ENCODE peak calls at places on chromosomes 12 and 14, in four cellular contexts. O is HepG2, B is K562, T is GM12878. H is an unnamed sample.

GRCh38 chr14:99809376-99809775 is 16.2 kb downstream of the EML1 start:
- DNase-seq in O (no peak), B (no peak), T (no peak), H (no peak)

GRCh38 chr14:61221906-61222305 is 59.2 kb downstream of the TMEM30B start:
- DNase-seq in B (no peak), O (no peak), T (no peak), H (no peak)

GRCh38 chr12:75526655-75527511 is 15.5 kb upstream of the KRR1 start:
- DNase-seq in T (peak; percentile 54), O (peak; percentile 45), B (peak; percentile 30), H (peak; percentile 13)

GRCh38 chr12:106976013-106976658 is 10.8 kb downstream of the MTERF2 start:
- DNase-seq in T (no peak), O (peak; percentile 83), B (no peak), H (no peak)

GRCh38 chr12:87120440-87120839 is 864.2 kb upstream of the MGAT4C start:
- DNase-seq in O (peak; percentile 0), B (no peak), T (no peak), H (no peak)

GRCh38 chr14:106845286-106846087 is 1319.1 kb downstream of the TMEM121 start:
- DNase-seq in T (peak; percentile 73), B (no peak), O (peak; percentile 97), H (no peak)

GRCh38 chr12:124278389-124279101 is 16.3 kb upstream of the RFLNA start:
- DNase-seq in B (no peak), O (peak; percentile 91), T (no peak), H (no peak)

GRCh38 chr12:28132398-28132797 is 57.9 kb upstream of the CCDC91 start:
- DNase-seq in B (no peak), T (no peak), O (no peak), H (no peak)

GRCh38 chr14:51682411-51682810 is 30.7 kb downstream of the FRMD6 start:
- DNase-seq in B (no peak), O (no peak), T (no peak), H (no peak)

GRCh38 chr14:81353691-81354323 is 46.3 kb downstream of the STON2 start:
- DNase-seq in T (no peak), O (no peak), B (no peak), H (no peak)

GRCh38 chr12:3999904-4000303 is 126.7 kb upstream of the PARP11 start:
- DNase-seq in O (no peak), T (no peak), B (no peak), H (no peak)
- TF ChIP-seq CBFB in O (no peak), T (no peak), B (no peak), H (no peak)

GRCh38 chr12:104844123-104844522 is 114.0 kb downstream of the SLC41A2 start:
- DNase-seq in B (no peak), O (no peak), T (no peak), H (no peak)
- TF ChIP-seq CBFB in B (no peak), O (no peak), T (no peak), H (no peak)

GRCh38 chr12:105920161-105920684 is 218.5 kb downstream of the NUAK1 start:
- DNase-seq in T (no peak), B (no peak), O (no peak), H (no peak)

GRCh38 chr12:105922670-105923102 is 216.1 kb downstream of the NUAK1 start:
- DNase-seq in O (no peak), T (no peak), B (no peak), H (no peak)

GRCh38 chr12:105924526-105925208 is 214.1 kb downstream of the NUAK1 start:
- DNase-seq in B (no peak), T (no peak), O (no peak), H (no peak)

GRCh38 chr12:105921055-105921454 is 217.7 kb downstream of the NUAK1 start:
- DNase-seq in T (no peak), O (no peak), B (no peak), H (no peak)

GRCh38 chr12:105921872-105922669 is 216.7 kb downstream of the NUAK1 start:
- DNase-seq in B (no peak), O (no peak), T (no peak), H (no peak)
- TF ChIP-seq CBFB in B (no peak), O (no peak), T (no peak), H (no peak)

GRCh38 chr12:97541366-97541765 is 78.8 kb downstream of the RMST start:
- DNase-seq in O (no peak), T (no peak), B (no peak), H (no peak)
- TF ChIP-seq CBFB in O (no peak), T (no peak), B (no peak), H (no peak)

DNA sequence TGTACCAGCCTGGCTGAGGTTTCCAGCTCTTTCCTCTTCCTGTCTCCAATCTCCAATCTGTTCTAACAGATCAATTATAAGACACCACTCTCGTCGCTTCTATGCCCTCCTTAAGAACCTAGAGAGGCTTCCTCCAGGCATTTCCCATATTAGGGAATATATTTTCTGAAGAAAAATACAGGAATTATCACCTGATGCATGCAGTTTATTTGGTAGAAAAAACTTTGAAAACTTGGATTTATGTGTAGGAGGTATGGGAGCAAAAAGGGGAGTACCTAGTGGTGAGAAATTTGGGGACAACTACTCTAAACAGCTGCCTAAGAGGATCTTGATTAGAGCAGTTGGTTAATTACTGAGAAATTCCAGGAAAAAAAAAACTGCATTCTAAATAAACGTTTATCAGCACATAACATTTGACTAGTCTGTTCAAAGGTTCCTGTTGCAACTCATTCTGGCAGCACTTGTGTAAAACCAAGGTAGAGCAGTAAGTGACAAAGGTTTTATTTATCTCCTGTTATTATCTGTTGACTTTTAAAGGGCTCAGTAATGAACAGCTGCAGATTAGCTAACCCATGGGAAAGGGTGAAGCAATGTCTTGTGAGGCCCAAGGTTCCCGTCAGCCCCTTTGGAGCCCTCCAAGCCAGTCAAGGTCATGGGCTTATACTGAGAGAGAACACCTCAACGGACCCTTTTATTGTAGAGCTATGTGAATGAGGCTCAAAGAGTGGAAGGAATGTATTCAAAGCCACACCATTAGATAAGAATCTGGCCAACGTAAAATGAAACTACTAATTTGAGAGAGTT is 36.4 kb upstream of the NR1H4 start:
- DNase-seq in O (peak; percentile 97), T (no peak), B (no peak), H (no peak)
- TF ChIP-seq CBFB in O (peak; percentile 90), T (no peak), B (no peak), H (no peak)

GRCh38 chr12:127742231-127742630 is 524.7 kb upstream of the TMEM132C start:
- DNase-seq in B (no peak), O (no peak), T (no peak), H (no peak)
- TF ChIP-seq CBFB in B (no peak), O (no peak), T (no peak), H (no peak)

DNA sequence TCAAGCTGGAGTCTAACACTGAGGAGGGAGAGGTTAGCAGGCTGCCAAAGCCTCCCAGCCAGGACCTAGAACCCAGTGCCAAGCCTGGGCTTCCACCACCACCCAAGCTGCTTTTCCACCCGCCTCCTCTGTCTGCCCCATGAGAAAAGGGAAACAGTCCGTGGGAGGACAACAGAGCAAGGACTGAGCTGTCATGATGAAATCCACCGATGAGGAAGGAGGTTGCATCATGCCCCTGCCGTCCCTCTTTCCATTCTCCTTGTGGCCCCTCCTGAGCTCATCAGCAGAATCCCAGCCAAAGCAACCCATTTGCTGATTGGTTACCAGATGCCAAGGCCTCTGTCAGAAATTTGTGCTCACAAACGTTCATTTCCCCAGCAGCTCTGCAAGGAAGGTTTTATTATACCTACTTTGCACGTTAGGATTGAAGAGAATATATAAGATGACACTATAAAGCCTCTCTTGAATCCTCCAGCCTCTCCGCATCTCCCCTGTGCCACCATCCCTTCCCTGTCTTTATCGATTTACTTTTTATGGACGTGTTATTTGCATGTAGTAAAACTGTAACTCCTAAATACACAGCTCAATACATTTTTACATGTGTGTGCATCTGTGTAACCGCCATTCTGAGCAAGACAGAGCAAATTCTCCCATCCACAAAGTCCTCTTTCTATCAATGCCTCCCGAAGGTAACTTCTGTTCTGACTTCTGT is 6.3 kb upstream of the SERPINA1 start:
- DNase-seq in B (no peak), O (peak; percentile 74), T (no peak), H (no peak)
- TF ChIP-seq CBFB in B (no peak), O (no peak), T (no peak), H (no peak)

DNA sequence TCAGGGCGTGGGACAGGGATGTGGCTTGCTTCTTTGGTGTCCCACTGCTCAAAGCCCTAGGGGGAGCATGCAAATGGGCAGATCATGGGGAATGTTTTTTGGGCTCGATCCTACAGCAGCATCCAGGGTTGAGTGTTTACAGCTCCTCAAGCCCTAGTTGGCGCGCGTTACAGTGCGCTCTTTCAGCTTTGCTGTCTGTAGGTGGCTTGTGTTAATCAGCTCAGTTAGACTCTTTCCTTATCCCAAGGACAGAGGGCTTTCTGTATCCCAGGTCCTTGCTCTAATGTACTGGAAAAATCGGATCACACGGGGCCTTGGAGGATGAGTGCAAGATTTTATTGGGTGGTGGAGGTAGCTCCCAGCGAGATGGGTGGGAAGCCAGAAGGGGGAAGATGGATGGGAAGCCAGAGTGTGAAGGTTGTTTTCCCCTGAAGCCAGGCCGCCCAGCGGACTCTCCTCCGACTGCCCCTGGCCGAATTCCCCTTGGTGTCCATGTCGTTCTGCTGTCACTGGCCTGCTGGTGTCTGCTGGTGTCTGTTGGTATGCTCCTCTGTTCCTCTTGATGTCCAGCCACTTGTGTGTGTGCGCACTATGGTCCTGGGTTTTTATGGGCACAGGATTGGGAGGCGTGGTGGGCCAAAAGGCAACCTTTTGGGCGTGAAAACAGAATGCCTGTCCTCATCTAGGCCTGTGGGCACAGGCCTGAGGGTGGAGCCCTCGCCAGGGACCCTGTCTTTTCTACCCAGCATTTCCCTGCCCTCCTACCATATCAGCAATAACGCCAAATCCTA is 10.7 kb upstream of the TXNRD1 start:
- DNase-seq in T (no peak), B (no peak), O (no peak), H (no peak)
- TF ChIP-seq CBFB in T (no peak), B (no peak), O (no peak), H (no peak)

GRCh38 chr12:103846415-103846814 is 5.4 kb upstream of the NT5DC3 start:
- DNase-seq in O (no peak), B (no peak), T (no peak), H (no peak)
- TF ChIP-seq CBFB in O (no peak), B (no peak), T (no peak), H (no peak)